ENCODE peak calls at places on chromosomes 12 and 14, in five cellular contexts. P is GM12878, C is transverse colon, A is HepG2, X is suprapubic skin. Z is an unnamed sample.

GRCh38 chr12:124625867-124626675 is 58.7 kb upstream of the NCOR2 start:
- DNase-seq in P (no peak), C (peak), A (peak), X (peak), Z (peak)

GRCh38 chr12:38930994-38931393 is 25.6 kb upstream of the CPNE8 start:
- DNase-seq in P (no peak), C (no peak), A (peak), X (no peak), Z (no peak)

GRCh38 chr12:25347716-25348261 is 97.1 kb upstream of the KRAS start:
- DNase-seq in P (no peak), C (no peak), A (no peak), X (no peak), Z (no peak)

GRCh38 chr12:69105101-69105613 is 134.2 kb upstream of the CPSF6 start:
- DNase-seq in P (no peak), C (no peak), A (no peak), X (no peak), Z (no peak)

GRCh38 chr14:36835145-36835544 is 173.5 kb downstream of the PAX9 start:
- DNase-seq in P (no peak), C (no peak), A (no peak), X (no peak), Z (no peak)

GRCh38 chr14:103656031-103656757 is 27.2 kb downstream of the KLC1 start:
- DNase-seq in P (no peak), C (no peak), A (no peak), X (no peak), Z (no peak)

GRCh38 chr12:21814327-21814726 is 39.8 kb upstream of the KCNJ8 start:
- DNase-seq in P (no peak), C (no peak), A (no peak), X (no peak), Z (no peak)

GRCh38 chr12:19971396-19971802 is 396.9 kb upstream of the PDE3A start:
- DNase-seq in P (no peak), C (no peak), A (peak), X (no peak), Z (no peak)

GRCh38 chr14:80211143-80212024 is at the start of gene DIO2:
- DNase-seq in P (no peak), C (no peak), A (no peak), X (peak), Z (no peak)

GRCh38 chr12:90090929-90091651 is 382.5 kb upstream of the ATP2B1 start:
- DNase-seq in P (no peak), C (peak), A (no peak), X (peak), Z (no peak)

GRCh38 chr12:101670007-101670671 is 27.3 kb upstream of the CHPT1 start:
- DNase-seq in P (no peak), C (peak), A (peak), X (no peak), Z (no peak)

GRCh38 chr12:20696181-20696580 is 1.0 kb downstream of the SLCO1C1 start:
- DNase-seq in P (no peak), C (no peak), A (no peak), X (no peak), Z (peak)

GRCh38 chr14:94021416-94022157 is 4.6 kb upstream of the OTUB2 start:
- DNase-seq in P (no peak), C (peak), A (peak), X (no peak), Z (no peak)

GRCh38 chr12:122096591-122097149 is 18.1 kb downstream of the MLXIP start:
- DNase-seq in P (no peak), C (peak), A (no peak), X (peak), Z (peak)

GRCh38 chr12:119115296-119115905 is 63.3 kb upstream of the HSPB8 start:
- DNase-seq in P (no peak), C (peak), A (peak), X (no peak), Z (no peak)

GRCh38 chr12:64178122-64178521 is 44.0 kb downstream of the KICS2 start:
- DNase-seq in P (no peak), C (no peak), A (no peak), X (no peak), Z (no peak)

GRCh38 chr12:104313568-104314241 is 10.2 kb downstream of the EID3 start:
- DNase-seq in P (no peak), C (no peak), A (no peak), X (no peak), Z (no peak)

GRCh38 chr14:76941544-76942287 is 86.8 kb downstream of the IRF2BPL start:
- DNase-seq in P (no peak), C (no peak), A (no peak), X (no peak), Z (no peak)

GRCh38 chr14:102304611-102305506 is at the start of gene MOK:
- DNase-seq in P (peak), C (peak), A (peak), X (peak), Z (peak)
- TF ChIP-seq POLR2AphosphoS5 in P (no peak), C (no peak), A (peak), X (no peak), Z (no peak)

GRCh38 chr14:35390577-35391387 is 13.8 kb downstream of the NFKBIA start:
- DNase-seq in P (no peak), C (no peak), A (no peak), X (no peak), Z (no peak)
- TF ChIP-seq EP300 in P (no peak), C (no peak), A (no peak), X (no peak), Z (no peak)

DNA sequence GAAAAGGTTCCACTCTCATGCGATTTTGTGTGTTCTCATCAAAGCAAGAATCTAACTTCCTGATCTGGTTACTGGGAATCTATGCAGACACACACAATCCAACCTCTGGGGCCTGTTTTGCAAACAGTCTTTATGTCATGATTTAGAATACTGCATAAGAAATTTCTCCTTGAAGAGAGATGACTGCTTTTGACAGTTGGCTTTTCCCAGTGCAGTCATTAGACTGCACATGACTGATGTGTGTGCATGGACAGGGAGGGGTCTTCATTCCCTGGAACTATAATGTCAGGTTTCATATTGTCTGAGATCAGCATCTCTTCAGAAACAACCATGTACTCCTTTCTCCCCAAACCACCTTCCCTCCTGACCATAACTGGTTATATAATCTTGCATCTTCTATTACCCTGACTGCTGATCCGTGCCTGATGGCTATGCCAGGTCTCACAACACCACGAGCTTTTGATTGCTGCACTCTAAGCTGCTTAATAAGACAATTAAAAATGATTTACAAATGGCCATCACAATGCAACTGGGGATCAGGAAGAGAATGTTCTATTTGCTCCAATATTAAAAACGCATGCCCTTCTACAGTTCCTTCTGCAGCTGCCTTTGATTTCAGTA is 995.4 kb downstream of the NRXN3 start:
- DNase-seq in P (no peak), C (no peak), A (no peak), X (no peak), Z (no peak)
- H3K4me3 ChIP-seq in P (no peak), C (no peak), A (no peak), X (no peak), Z (no peak)

GRCh38 chr12:120421701-120422100 is 16.2 kb upstream of the COX6A1 start:
- DNase-seq in P (no peak), C (no peak), A (no peak), X (no peak), Z (no peak)
- TF ChIP-seq POLR2AphosphoS5 in P (no peak), C (no peak), A (no peak), X (no peak), Z (no peak)

DNA sequence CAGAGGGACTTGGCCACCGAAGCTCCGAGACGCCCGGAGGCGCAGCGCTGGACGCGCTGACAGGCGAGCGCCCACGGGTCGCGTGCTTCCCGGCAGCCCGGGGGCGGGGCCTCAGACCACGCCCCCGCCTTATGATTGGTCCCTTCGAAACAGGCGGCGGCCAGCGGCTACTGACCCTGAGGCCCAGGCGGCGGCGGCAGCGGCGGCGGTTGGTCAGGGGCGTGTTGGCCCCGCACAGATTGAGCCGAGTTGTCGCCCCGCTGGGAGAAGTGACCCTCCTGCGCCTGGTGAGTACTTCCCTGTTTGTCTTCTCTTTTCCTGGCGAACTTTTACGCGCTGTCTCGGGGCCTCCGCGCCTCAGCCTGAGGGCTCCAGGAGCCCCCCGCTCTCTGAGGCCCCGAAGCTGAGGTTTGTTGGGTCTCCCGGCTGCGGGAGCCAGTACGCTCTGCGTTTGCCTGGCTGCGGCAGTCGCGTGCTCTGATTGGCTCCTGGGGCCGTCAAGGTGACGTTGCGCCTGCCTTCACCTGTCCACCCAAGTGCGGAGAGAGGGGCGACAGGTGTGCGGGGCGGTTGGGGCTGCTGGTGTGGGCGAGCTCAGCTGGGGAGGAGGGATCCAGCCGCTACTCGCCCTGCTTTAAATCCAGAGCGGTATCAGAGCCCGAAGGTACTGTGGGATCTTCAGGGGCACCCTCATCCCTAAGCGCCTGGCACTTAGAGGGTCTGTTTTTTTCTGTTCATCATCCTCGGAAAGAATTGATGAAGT is at the start of gene GAS2L3:
- DNase-seq in P (no peak), C (peak), A (peak), X (peak), Z (peak)
- TF ChIP-seq EP300 in P (no peak), C (no peak), A (no peak), X (no peak), Z (no peak)

GRCh38 chr14:69354383-69355154 is 43.5 kb downstream of the ERH start:
- DNase-seq in P (peak), C (peak), A (peak), X (no peak), Z (peak)
- H3K4me3 ChIP-seq in P (peak), C (no peak), A (peak), X (no peak), Z (no peak)

DNA sequence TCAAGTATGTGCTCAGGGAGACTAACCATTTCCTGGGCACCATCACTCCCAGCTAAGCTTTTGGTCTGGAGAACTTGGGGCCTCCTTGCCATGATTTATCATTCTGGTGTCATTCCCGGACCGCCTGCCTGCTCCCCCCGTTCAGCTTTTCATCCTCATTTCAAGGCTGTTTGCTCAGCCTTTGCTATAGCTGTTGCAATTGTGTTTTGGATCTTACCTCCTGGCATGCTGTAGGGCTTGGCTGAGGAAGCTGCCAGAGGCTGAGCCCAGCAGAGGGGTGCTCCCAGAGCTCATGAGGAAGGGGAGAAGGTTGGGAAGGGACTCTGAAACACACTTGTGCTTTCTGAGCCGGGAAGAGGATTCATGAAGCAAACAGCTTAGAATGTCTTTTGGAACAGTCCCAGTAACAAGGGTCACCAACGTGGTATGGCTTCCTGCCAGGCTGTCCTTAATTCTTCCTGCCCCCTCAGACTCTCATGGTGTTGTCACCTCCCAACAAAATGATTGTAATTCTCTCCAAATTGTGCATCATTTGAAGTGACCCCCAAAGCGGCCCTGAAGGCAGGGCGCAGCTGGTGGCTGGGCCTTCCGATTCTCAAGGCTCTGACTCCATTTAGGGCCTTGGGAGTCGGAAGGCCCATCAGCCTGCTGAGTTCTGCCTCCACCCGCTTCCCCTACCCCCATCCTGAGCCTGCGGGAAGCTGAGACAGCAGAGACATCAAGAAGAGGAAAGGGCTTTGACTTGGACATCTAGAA is 111.9 kb upstream of the ARHGAP5 start:
- DNase-seq in P (no peak), C (no peak), A (no peak), X (no peak), Z (no peak)
- TF ChIP-seq POLR2AphosphoS5 in P (no peak), C (no peak), A (no peak), X (no peak), Z (no peak)

Z was measured in sigmoid colon.